ENCODE peak calls at places on chromosomes 2 and 18, in six cellular contexts. P is SK-N-SH, D is ovary, M is GM12878, J is suprapubic skin, I is sigmoid colon. C is an unnamed sample. For H3K36me3, the result is how much of the 10 kb centered on the place peaks cover.

GRCh38 chr2:165007162-165007744 is 51.9 kb upstream of the SLC38A11 start:
- DNase-seq in P (no peak), D (no peak), M (no peak), J (no peak), I (no peak), C (no peak)

GRCh38 chr2:199684168-199684567 is 166.8 kb downstream of the FTCDNL1 start:
- DNase-seq in P (no peak), D (no peak), M (no peak), J (no peak), I (no peak), C (no peak)

GRCh38 chr2:74005786-74006185 is 21.1 kb downstream of the TET3 start:
- DNase-seq in P (no peak), D (no peak), M (no peak), J (no peak), I (no peak), C (no peak)

GRCh38 chr2:128291844-128292598 is 26.6 kb downstream of the HS6ST1 start:
- DNase-seq in P (no peak), D (no peak), M (no peak), J (no peak), I (no peak), C (no peak)

GRCh38 chr2:132776271-132776670 is 106.3 kb upstream of the LYPD1 start:
- DNase-seq in P (no peak), D (no peak), M (no peak), J (no peak), I (no peak), C (no peak)

GRCh38 chr18:47036298-47036874 is 965 bp upstream of the ELOA2 start:
- DNase-seq in P (peak), D (no peak), M (no peak), J (no peak), I (no peak), C (no peak)

GRCh38 chr18:26711806-26712205 is 153.7 kb downstream of the AQP4 start:
- DNase-seq in P (no peak), D (no peak), M (no peak), J (no peak), I (no peak), C (no peak)

GRCh38 chr2:175004980-175005832 is at the start of gene CHN1:
- DNase-seq in P (peak), D (peak), M (no peak), J (peak), I (peak), C (peak)

GRCh38 chr18:50653402-50654093 is 93.7 kb downstream of the MAPK4 start:
- DNase-seq in P (no peak), D (peak), M (no peak), J (no peak), I (peak), C (no peak)

GRCh38 chr18:79523221-79523737 is 127.5 kb downstream of the NFATC1 start:
- DNase-seq in P (no peak), D (no peak), M (no peak), J (no peak), I (no peak), C (no peak)

GRCh38 chr2:158359846-158360245 is 96.7 kb downstream of the CCDC148 start:
- DNase-seq in P (no peak), D (no peak), M (no peak), J (no peak), I (no peak), C (no peak)

GRCh38 chr2:156379069-156379468 is 46.5 kb upstream of the NR4A2 start:
- DNase-seq in P (no peak), D (no peak), M (no peak), J (no peak), I (no peak), C (no peak)

GRCh38 chr2:187586091-187586632 is 31.9 kb upstream of the TFPI start:
- DNase-seq in P (no peak), D (no peak), M (peak), J (no peak), I (no peak), C (no peak)

GRCh38 chr2:86393521-86394490 is 47.4 kb upstream of the KDM3A start:
- DNase-seq in P (no peak), D (no peak), M (no peak), J (no peak), I (no peak), C (peak)

GRCh38 chr2:234765315-234765714 is 186.5 kb upstream of the SH3BP4 start:
- DNase-seq in P (no peak), D (no peak), M (no peak), J (no peak), I (no peak), C (no peak)

GRCh38 chr2:128727914-128728313 is 409.2 kb upstream of the HS6ST1 start:
- DNase-seq in P (no peak), D (no peak), M (no peak), J (no peak), I (no peak), C (no peak)

GRCh38 chr2:28134262-28134812 is 243.8 kb downstream of the BABAM2 start:
- DNase-seq in P (no peak), D (peak), M (no peak), J (peak), I (peak), C (peak)

GRCh38 chr18:45626330-45627203 is 11.3 kb downstream of the SLC14A2 start:
- DNase-seq in P (no peak), D (no peak), M (no peak), J (no peak), I (no peak), C (no peak)

GRCh38 chr2:137800386-137800785 is 163.9 kb upstream of the HNMT start:
- DNase-seq in P (no peak), D (no peak), M (no peak), J (no peak), I (no peak), C (no peak)

GRCh38 chr2:73293534-73294171 is at the start of gene EGR4:
- DNase-seq in P (peak), D (peak), M (peak), J (no peak), I (peak), C (peak)

GRCh38 chr2:164655336-164655735 is 34.1 kb upstream of the GRB14 start:
- DNase-seq in P (no peak), D (no peak), M (no peak), J (no peak), I (no peak), C (no peak)

GRCh38 chr18:64240301-64240700 is 91.4 kb upstream of the LINC00305 start:
- DNase-seq in P (no peak), D (no peak), M (no peak), J (no peak), I (no peak), C (no peak)

GRCh38 chr2:392181-392920 is 104.5 kb upstream of the ALKAL2 start:
- DNase-seq in P (no peak), D (no peak), M (no peak), J (no peak), I (no peak), C (no peak)

GRCh38 chr2:395886-396285 is 108.0 kb upstream of the ALKAL2 start:
- DNase-seq in P (no peak), D (no peak), M (no peak), J (no peak), I (no peak), C (no peak)

GRCh38 chr2:391658-392170 is 103.8 kb upstream of the ALKAL2 start:
- DNase-seq in P (no peak), D (no peak), M (no peak), J (no peak), I (no peak), C (no peak)

GRCh38 chr2:392921-393270 is 105.0 kb upstream of the ALKAL2 start:
- DNase-seq in P (no peak), D (no peak), M (no peak), J (no peak), I (no peak), C (no peak)

GRCh38 chr2:393711-394696 is 106.1 kb upstream of the ALKAL2 start:
- DNase-seq in P (no peak), D (no peak), M (no peak), J (no peak), I (no peak), C (no peak)
- TF ChIP-seq EP300 in P (no peak), D (no peak), M (no peak), J (no peak), I (no peak), C (no peak)

GRCh38 chr18:48934708-48935432 is 15.9 kb downstream of the SMAD7 start:
- DNase-seq in P (no peak), D (peak), M (peak), J (no peak), I (peak), C (peak)
- H3K4me3 ChIP-seq in P (no peak), D (no peak), M (peak), J (no peak), I (no peak), C (peak)

GRCh38 chr2:68383778-68384177 is 18.7 kb downstream of the PLEK start:
- DNase-seq in P (no peak), D (no peak), M (no peak), J (no peak), I (no peak), C (no peak)

GRCh38 chr2:68386362-68386761 is 21.3 kb downstream of the PLEK start:
- DNase-seq in P (no peak), D (no peak), M (no peak), J (no peak), I (no peak), C (no peak)

GRCh38 chr2:68385232-68385906 is 20.3 kb downstream of the PLEK start:
- DNase-seq in P (no peak), D (no peak), M (peak), J (no peak), I (no peak), C (no peak)

GRCh38 chr2:68385907-68386287 is 20.8 kb downstream of the PLEK start:
- DNase-seq in P (no peak), D (no peak), M (no peak), J (no peak), I (no peak), C (no peak)

GRCh38 chr2:68384485-68385107 is 19.5 kb downstream of the PLEK start:
- DNase-seq in P (no peak), D (no peak), M (no peak), J (no peak), I (no peak), C (no peak)
- H3K36me3 ChIP-seq in P (under half), D (under half), M (half or more), J (under half), I (under half), C (under half)

GRCh38 chr2:181294979-181295378 is 162.2 kb upstream of the ITGA4 start:
- DNase-seq in P (no peak), D (no peak), M (no peak), J (no peak), I (no peak), C (no peak)

GRCh38 chr2:181285116-181285515 is 172.1 kb upstream of the ITGA4 start:
- DNase-seq in P (no peak), D (no peak), M (no peak), J (no peak), I (no peak), C (no peak)

GRCh38 chr2:181290182-181290581 is 167.0 kb upstream of the ITGA4 start:
- DNase-seq in P (no peak), D (no peak), M (no peak), J (no peak), I (no peak), C (no peak)

GRCh38 chr2:181289698-181290097 is 167.5 kb upstream of the ITGA4 start:
- DNase-seq in P (no peak), D (no peak), M (no peak), J (no peak), I (no peak), C (no peak)
- TF ChIP-seq EP300 in P (no peak), D (no peak), M (no peak), J (no peak), I (no peak), C (no peak)

GRCh38 chr2:190119257-190119656 is 56.7 kb upstream of the MSTN start:
- DNase-seq in P (no peak), D (peak), M (no peak), J (no peak), I (no peak), C (no peak)

GRCh38 chr2:190117305-190117704 is 54.8 kb upstream of the MSTN start:
- DNase-seq in P (no peak), D (no peak), M (no peak), J (no peak), I (no peak), C (no peak)

GRCh38 chr2:190119948-190120347 is 57.4 kb upstream of the MSTN start:
- DNase-seq in P (no peak), D (no peak), M (no peak), J (no peak), I (no peak), C (no peak)

GRCh38 chr2:190123956-190124355 is 61.4 kb upstream of the MSTN start:
- DNase-seq in P (no peak), D (no peak), M (no peak), J (no peak), I (no peak), C (no peak)

DNA sequence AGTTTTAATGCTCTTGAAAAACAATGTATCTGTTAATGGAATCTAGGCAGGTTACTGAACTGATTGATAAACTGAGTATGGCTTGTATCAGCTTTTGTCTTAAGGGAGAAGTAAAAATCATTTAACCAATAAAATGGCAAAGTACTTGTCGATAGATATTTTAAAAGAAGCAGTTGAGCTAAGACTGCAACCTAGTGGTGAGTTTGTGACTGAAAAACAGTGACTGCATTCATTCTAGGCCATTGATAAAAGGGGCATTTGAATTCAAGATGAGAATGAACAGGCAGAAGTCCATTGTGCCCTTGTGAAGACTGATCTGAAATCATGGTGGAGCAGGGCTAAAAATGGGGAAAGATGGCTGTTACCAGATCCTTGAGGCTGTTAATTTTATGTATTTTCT is 59.4 kb upstream of the MSTN start:
- DNase-seq in P (peak), D (no peak), M (peak), J (no peak), I (no peak), C (no peak)
- H3K4me3 ChIP-seq in P (no peak), D (no peak), M (no peak), J (no peak), I (no peak), C (no peak)

GRCh38 chr2:98455494-98455976 is 10.9 kb downstream of the INPP4A start:
- DNase-seq in P (no peak), D (no peak), M (peak), J (no peak), I (peak), C (no peak)
- H3K36me3 ChIP-seq in P (under half), D (under half), M (under half), J (under half), I (under half), C (under half)

GRCh38 chr18:61823595-61823994 is 69.2 kb downstream of the RNF152 start:
- DNase-seq in P (no peak), D (no peak), M (no peak), J (no peak), I (no peak), C (no peak)

GRCh38 chr18:61825386-61825785 is 67.4 kb downstream of the RNF152 start:
- DNase-seq in P (no peak), D (no peak), M (no peak), J (no peak), I (no peak), C (no peak)

GRCh38 chr18:61821748-61822147 is 71.1 kb downstream of the RNF152 start:
- DNase-seq in P (no peak), D (no peak), M (no peak), J (no peak), I (no peak), C (no peak)

GRCh38 chr18:61822879-61823278 is 69.9 kb downstream of the RNF152 start:
- DNase-seq in P (no peak), D (no peak), M (no peak), J (no peak), I (no peak), C (no peak)

GRCh38 chr18:61824733-61825363 is 68.0 kb downstream of the RNF152 start:
- DNase-seq in P (peak), D (no peak), M (no peak), J (no peak), I (no peak), C (no peak)
- TF ChIP-seq EP300 in P (peak), D (no peak), M (no peak), J (no peak), I (no peak), C (no peak)

C was measured in stomach.